ENCODE peak calls at places on chromosomes 6 and 20, in four cellular contexts. One of them, this sample, is unnamed.

GRCh38 chr20:22060610-22061009 is 355.1 kb downstream of the PAX1 start:
- DNase-seq in A549: no peak
- DNase-seq in small intestine: no peak
- DNase-seq in aorta: no peak
- DNase-seq in this sample: no peak

GRCh38 chr20:61954276-61955021 is 111.2 kb downstream of the TAF4 start:
- DNase-seq in A549: no peak
- DNase-seq in small intestine: peak; percentile 32
- DNase-seq in aorta: no peak
- DNase-seq in this sample: no peak

GRCh38 chr6:73823046-73823735 is 127.2 kb downstream of the CD109 start:
- DNase-seq in A549: no peak
- DNase-seq in small intestine: no peak
- DNase-seq in aorta: no peak
- DNase-seq in this sample: no peak

GRCh38 chr6:139519097-139519496 is 144.6 kb upstream of the CITED2 start:
- DNase-seq in A549: no peak
- DNase-seq in small intestine: no peak
- DNase-seq in aorta: no peak
- DNase-seq in this sample: no peak

GRCh38 chr6:2562721-2563120 is 188.0 kb downstream of the MYLK4 start:
- DNase-seq in A549: no peak
- DNase-seq in small intestine: no peak
- DNase-seq in aorta: peak; percentile 55
- DNase-seq in this sample: no peak

GRCh38 chr6:137415127-137415833 is 78.9 kb downstream of the OLIG3 start:
- DNase-seq in A549: no peak
- DNase-seq in small intestine: peak; percentile 69
- DNase-seq in aorta: peak; percentile 69
- DNase-seq in this sample: peak; percentile 76

GRCh38 chr6:109015185-109015584 is 79.5 kb downstream of the SESN1 start:
- DNase-seq in A549: no peak
- DNase-seq in small intestine: no peak
- DNase-seq in aorta: no peak
- DNase-seq in this sample: no peak

GRCh38 chr6:113664909-113665308 is 192.2 kb upstream of the MARCKS start:
- DNase-seq in A549: no peak
- DNase-seq in small intestine: no peak
- DNase-seq in aorta: no peak
- DNase-seq in this sample: no peak

GRCh38 chr6:39884696-39885095 is 49.6 kb downstream of the MOCS1 start:
- DNase-seq in A549: no peak
- DNase-seq in small intestine: no peak
- DNase-seq in aorta: no peak
- DNase-seq in this sample: no peak

GRCh38 chr20:8545212-8545611 is 413.1 kb downstream of the PLCB1 start:
- DNase-seq in A549: no peak
- DNase-seq in small intestine: no peak
- DNase-seq in aorta: no peak
- DNase-seq in this sample: no peak

GRCh38 chr6:13920584-13920983 is 4.2 kb upstream of the RNF182 start:
- DNase-seq in A549: no peak
- DNase-seq in small intestine: peak; percentile 47
- DNase-seq in aorta: no peak
- DNase-seq in this sample: no peak

GRCh38 chr20:21325296-21325695 is 22.2 kb downstream of the XRN2 start:
- DNase-seq in A549: no peak
- DNase-seq in small intestine: peak; percentile 37
- DNase-seq in aorta: no peak
- DNase-seq in this sample: no peak

GRCh38 chr6:25215881-25216280 is 63.3 kb upstream of the CARMIL1 start:
- DNase-seq in A549: no peak
- DNase-seq in small intestine: no peak
- DNase-seq in aorta: no peak
- DNase-seq in this sample: no peak

GRCh38 chr6:145372671-145373123 is 362.6 kb downstream of the EPM2A start:
- DNase-seq in A549: no peak
- DNase-seq in small intestine: peak; percentile 36
- DNase-seq in aorta: no peak
- DNase-seq in this sample: no peak

GRCh38 chr6:79313254-79313653 is 78.8 kb upstream of the HMGN3 start:
- DNase-seq in A549: no peak
- DNase-seq in small intestine: no peak
- DNase-seq in aorta: no peak
- DNase-seq in this sample: no peak

GRCh38 chr6:138622967-138623366 is 123.7 kb upstream of the NHSL1 start:
- DNase-seq in A549: no peak
- DNase-seq in small intestine: no peak
- DNase-seq in aorta: no peak
- DNase-seq in this sample: no peak

GRCh38 chr6:41427642-41428401 is 92.4 kb downstream of the NCR2 start:
- DNase-seq in A549: no peak
- DNase-seq in small intestine: peak; percentile 64
- DNase-seq in aorta: peak; percentile 79
- DNase-seq in this sample: no peak
- H3K4me3 ChIP-seq in A549: peak overlapping the region; percentile 35
- H3K4me3 ChIP-seq in small intestine: peak overlapping the region; percentile 35
- H3K4me3 ChIP-seq in aorta: peak overlapping the region; percentile 63
- H3K4me3 ChIP-seq in this sample: peak overlapping the region; percentile 77

DNA sequence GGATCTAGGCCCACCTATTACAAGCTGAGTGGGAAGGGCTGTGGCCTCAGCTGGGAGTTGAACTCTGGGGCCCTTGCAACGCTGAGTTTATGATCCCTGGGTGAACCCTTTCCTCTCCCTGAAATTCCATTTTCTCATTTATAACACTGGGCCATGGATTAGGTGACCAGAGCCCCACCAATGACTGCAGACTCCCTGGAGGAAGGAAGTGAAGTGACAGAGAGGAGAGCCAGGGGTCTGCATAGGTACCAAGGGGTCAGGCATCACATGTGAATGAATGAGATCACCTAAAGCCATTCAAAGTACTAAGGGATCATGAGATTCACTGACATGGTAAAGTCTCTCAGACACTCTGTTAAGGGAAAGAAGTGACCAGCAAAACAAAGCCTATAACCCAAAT is 46.5 kb upstream of the DSN1 start:
- DNase-seq in A549: no peak
- DNase-seq in small intestine: no peak
- DNase-seq in aorta: no peak
- DNase-seq in this sample: no peak
- H3K27ac ChIP-seq in A549: no peak overlapping the region
- H3K27ac ChIP-seq in small intestine: no peak overlapping the region
- H3K27ac ChIP-seq in aorta: peak overlapping the region; percentile 75
- H3K27ac ChIP-seq in this sample: peak overlapping the region; percentile 62

DNA sequence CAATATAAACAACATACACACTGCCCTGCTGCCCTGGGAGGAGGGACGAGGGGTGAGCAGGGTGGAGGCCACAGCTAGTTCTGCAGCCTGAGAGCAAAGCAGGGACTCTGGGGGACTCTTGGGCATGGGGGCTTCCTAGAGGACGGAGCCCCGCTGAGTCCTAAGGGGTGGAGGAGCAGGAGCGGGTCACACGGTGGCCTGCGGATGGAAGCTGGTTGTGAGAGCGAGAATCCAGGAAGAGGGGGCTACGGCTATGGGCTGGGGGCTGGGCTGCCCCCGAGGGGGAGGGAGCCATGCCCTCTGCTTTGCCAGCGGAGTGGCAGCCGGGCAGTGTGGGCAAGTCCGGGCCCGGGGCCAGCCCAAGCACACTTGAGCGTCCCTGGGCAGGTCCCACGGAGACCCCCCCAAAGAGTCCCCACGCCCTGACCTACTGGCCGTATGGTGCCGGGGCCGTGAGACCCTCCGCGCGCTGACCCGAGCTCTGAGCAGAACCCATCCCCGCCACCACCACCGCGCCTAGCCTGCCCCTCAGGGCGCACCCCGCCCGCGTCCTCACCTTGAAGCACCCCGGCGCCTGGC is 369 bp downstream of the ADAM33 start:
- DNase-seq in A549: no peak
- DNase-seq in small intestine: no peak
- DNase-seq in aorta: peak; percentile 47
- DNase-seq in this sample: no peak
- H3K4me3 ChIP-seq in A549: no peak overlapping the region
- H3K4me3 ChIP-seq in small intestine: peak overlapping the region; percentile 20
- H3K4me3 ChIP-seq in aorta: peak overlapping the region; percentile 61
- H3K4me3 ChIP-seq in this sample: peak overlapping the region; percentile 76

GRCh38 chr6:52558266-52559000 is 18.4 kb downstream of the TRAM2 start:
- DNase-seq in A549: no peak
- DNase-seq in small intestine: no peak
- DNase-seq in aorta: no peak
- DNase-seq in this sample: no peak
- H3K27ac ChIP-seq in A549: no peak overlapping the region
- H3K27ac ChIP-seq in small intestine: no peak overlapping the region
- H3K27ac ChIP-seq in aorta: no peak overlapping the region
- H3K27ac ChIP-seq in this sample: peak overlapping the region; percentile 64

GRCh38 chr20:38109025-38109541 is 56.0 kb downstream of the TGM2 start:
- DNase-seq in A549: no peak
- DNase-seq in small intestine: peak; percentile 53
- DNase-seq in aorta: no peak
- DNase-seq in this sample: no peak
- H3K4me3 ChIP-seq in A549: no peak overlapping the region
- H3K4me3 ChIP-seq in small intestine: no peak overlapping the region
- H3K4me3 ChIP-seq in aorta: no peak overlapping the region
- H3K4me3 ChIP-seq in this sample: no peak overlapping the region

This sample was measured in coronary artery.